ENCODE peak calls at places on chromosomes 13 and 19, in six cellular contexts. One of them, this sample, is unnamed.

GRCh38 chr19:42287826-42288107 is 14.2 kb upstream of the PRR19 start:
- DNase-seq in lower leg skin: peak
- DNase-seq in pancreas: no peak
- DNase-seq in HFF-Myc: no peak
- DNase-seq in OCI-LY7: no peak
- DNase-seq in HL-60: no peak
- DNase-seq in this sample: no peak

GRCh38 chr19:40659566-40659965 is 30.9 kb downstream of the NUMBL start:
- DNase-seq in lower leg skin: peak
- DNase-seq in pancreas: no peak
- DNase-seq in HFF-Myc: no peak
- DNase-seq in OCI-LY7: no peak
- DNase-seq in HL-60: no peak
- DNase-seq in this sample: no peak

GRCh38 chr13:36818483-36819063 is 449 bp upstream of the RFXAP start:
- DNase-seq in lower leg skin: no peak
- DNase-seq in pancreas: no peak
- DNase-seq in HFF-Myc: no peak
- DNase-seq in OCI-LY7: no peak
- DNase-seq in HL-60: no peak
- DNase-seq in this sample: no peak

GRCh38 chr19:15251749-15252397 is 19.6 kb upstream of the EPHX3 start:
- DNase-seq in lower leg skin: peak
- DNase-seq in pancreas: no peak
- DNase-seq in HFF-Myc: peak
- DNase-seq in OCI-LY7: no peak
- DNase-seq in HL-60: no peak
- DNase-seq in this sample: no peak

GRCh38 chr19:30692517-30692870 is 320.3 kb downstream of the ZNF536 start:
- DNase-seq in lower leg skin: peak
- DNase-seq in pancreas: no peak
- DNase-seq in HFF-Myc: no peak
- DNase-seq in OCI-LY7: no peak
- DNase-seq in HL-60: no peak
- DNase-seq in this sample: no peak

GRCh38 chr19:49150106-49150943 is 4.9 kb downstream of the HRC start:
- DNase-seq in lower leg skin: peak
- DNase-seq in pancreas: peak
- DNase-seq in HFF-Myc: no peak
- DNase-seq in OCI-LY7: peak
- DNase-seq in HL-60: peak
- DNase-seq in this sample: peak

GRCh38 chr19:16369306-16369663 is 44.7 kb downstream of the KLF2 start:
- DNase-seq in lower leg skin: no peak
- DNase-seq in pancreas: no peak
- DNase-seq in HFF-Myc: no peak
- DNase-seq in OCI-LY7: no peak
- DNase-seq in HL-60: no peak
- DNase-seq in this sample: no peak

GRCh38 chr13:67048084-67048792 is 181.9 kb downstream of the PCDH9 start:
- DNase-seq in lower leg skin: no peak
- DNase-seq in pancreas: no peak
- DNase-seq in HFF-Myc: peak
- DNase-seq in OCI-LY7: peak
- DNase-seq in HL-60: no peak
- DNase-seq in this sample: no peak

GRCh38 chr13:37595162-37595561 is 3.4 kb downstream of the POSTN start:
- DNase-seq in lower leg skin: no peak
- DNase-seq in pancreas: no peak
- DNase-seq in HFF-Myc: no peak
- DNase-seq in OCI-LY7: no peak
- DNase-seq in HL-60: no peak
- DNase-seq in this sample: no peak

GRCh38 chr19:57888494-57889231 is at the start of gene ZNF814:
- DNase-seq in lower leg skin: peak
- DNase-seq in pancreas: peak
- DNase-seq in HFF-Myc: peak
- DNase-seq in OCI-LY7: peak
- DNase-seq in HL-60: peak
- DNase-seq in this sample: peak

GRCh38 chr19:16315825-16316505 is 8.7 kb upstream of the KLF2 start:
- DNase-seq in lower leg skin: no peak
- DNase-seq in pancreas: no peak
- DNase-seq in HFF-Myc: peak
- DNase-seq in OCI-LY7: no peak
- DNase-seq in HL-60: peak
- DNase-seq in this sample: peak

GRCh38 chr13:74205313-74205690 is 71.1 kb upstream of the KLF12 start:
- DNase-seq in lower leg skin: no peak
- DNase-seq in pancreas: no peak
- DNase-seq in HFF-Myc: no peak
- DNase-seq in OCI-LY7: no peak
- DNase-seq in HL-60: no peak
- DNase-seq in this sample: no peak

GRCh38 chr13:74206855-74207254 is 72.7 kb upstream of the KLF12 start:
- DNase-seq in lower leg skin: no peak
- DNase-seq in pancreas: no peak
- DNase-seq in HFF-Myc: no peak
- DNase-seq in OCI-LY7: no peak
- DNase-seq in HL-60: no peak
- DNase-seq in this sample: no peak

GRCh38 chr13:74203576-74203975 is 69.4 kb upstream of the KLF12 start:
- DNase-seq in lower leg skin: no peak
- DNase-seq in pancreas: no peak
- DNase-seq in HFF-Myc: no peak
- DNase-seq in OCI-LY7: no peak
- DNase-seq in HL-60: no peak
- DNase-seq in this sample: no peak

GRCh38 chr13:74206061-74206561 is 71.9 kb upstream of the KLF12 start:
- DNase-seq in lower leg skin: no peak
- DNase-seq in pancreas: no peak
- DNase-seq in HFF-Myc: no peak
- DNase-seq in OCI-LY7: no peak
- DNase-seq in HL-60: no peak
- DNase-seq in this sample: no peak

GRCh38 chr13:74204606-74205312 is 70.6 kb upstream of the KLF12 start:
- DNase-seq in lower leg skin: no peak
- DNase-seq in pancreas: no peak
- DNase-seq in HFF-Myc: no peak
- DNase-seq in OCI-LY7: no peak
- DNase-seq in HL-60: no peak
- DNase-seq in this sample: no peak
- TF ChIP-seq CTCF in lower leg skin: no peak
- TF ChIP-seq CTCF in pancreas: no peak
- TF ChIP-seq CTCF in HFF-Myc: no peak
- TF ChIP-seq CTCF in OCI-LY7: no peak
- TF ChIP-seq CTCF in HL-60: no peak
- TF ChIP-seq CTCF in this sample: no peak

DNA sequence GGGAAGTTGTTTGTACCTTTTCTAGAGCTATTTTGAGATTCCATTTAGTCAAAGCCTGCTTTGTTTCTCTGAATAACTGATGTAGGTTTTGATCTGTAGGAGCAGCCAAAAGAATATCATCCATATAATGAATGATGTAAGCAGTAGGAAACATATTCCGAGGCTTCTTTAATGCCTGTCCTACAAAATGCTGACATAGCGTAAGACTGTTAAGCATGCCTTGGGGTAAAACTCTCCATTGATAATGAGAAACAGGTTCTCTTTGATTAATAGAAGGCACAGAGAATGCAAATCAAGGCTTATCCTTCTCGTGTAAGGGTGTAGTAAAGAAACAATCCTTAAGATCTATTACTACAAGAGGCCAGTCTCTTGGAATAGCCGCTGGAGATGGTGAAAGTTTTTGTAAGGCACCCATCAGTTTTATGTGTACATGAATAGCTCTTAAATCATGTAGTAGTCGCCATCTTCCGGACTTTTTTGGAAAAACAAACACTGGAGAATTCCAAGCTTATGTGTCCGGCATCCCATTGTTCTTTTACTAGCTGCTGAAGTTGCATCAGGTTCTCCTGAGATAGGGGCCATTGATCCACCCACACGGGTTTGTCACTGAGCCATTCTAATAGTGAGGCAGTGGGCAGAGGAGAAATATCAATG is 13.5 kb downstream of the FPR3 start:
- DNase-seq in lower leg skin: no peak
- DNase-seq in pancreas: no peak
- DNase-seq in HFF-Myc: peak
- DNase-seq in OCI-LY7: no peak
- DNase-seq in HL-60: no peak
- DNase-seq in this sample: no peak
- TF ChIP-seq CTCF in lower leg skin: no peak
- TF ChIP-seq CTCF in pancreas: no peak
- TF ChIP-seq CTCF in HFF-Myc: no peak
- TF ChIP-seq CTCF in OCI-LY7: no peak
- TF ChIP-seq CTCF in HL-60: no peak
- TF ChIP-seq CTCF in this sample: no peak

DNA sequence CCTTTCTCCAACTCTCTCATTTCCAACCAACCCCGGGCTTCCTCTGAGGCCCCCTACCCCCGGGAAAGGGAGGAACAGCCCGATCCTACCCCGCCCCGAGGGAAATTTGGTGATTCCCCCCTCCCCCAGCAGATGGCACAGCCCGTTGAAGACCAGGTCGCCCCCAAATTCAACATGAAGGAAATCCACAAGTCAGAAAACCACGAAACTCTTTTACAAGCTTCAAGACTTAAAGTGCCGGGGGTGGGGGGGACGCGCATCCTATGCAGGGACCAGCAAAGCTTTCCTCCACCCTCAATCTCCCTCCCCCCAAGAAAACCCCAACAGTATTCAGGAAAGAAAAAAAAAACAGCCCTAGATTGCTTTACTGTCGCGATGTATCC is 1.8 kb downstream of the TCF3 start:
- DNase-seq in lower leg skin: no peak
- DNase-seq in pancreas: no peak
- DNase-seq in HFF-Myc: no peak
- DNase-seq in OCI-LY7: peak
- DNase-seq in HL-60: no peak
- DNase-seq in this sample: no peak
- TF ChIP-seq CTCF in lower leg skin: no peak
- TF ChIP-seq CTCF in pancreas: no peak
- TF ChIP-seq CTCF in HFF-Myc: no peak
- TF ChIP-seq CTCF in OCI-LY7: peak
- TF ChIP-seq CTCF in HL-60: no peak
- TF ChIP-seq CTCF in this sample: no peak

GRCh38 chr13:27868639-27869435 is 51.0 kb upstream of the PDX1 start:
- DNase-seq in lower leg skin: no peak
- DNase-seq in pancreas: no peak
- DNase-seq in HFF-Myc: no peak
- DNase-seq in OCI-LY7: peak
- DNase-seq in HL-60: no peak
- DNase-seq in this sample: no peak

DNA sequence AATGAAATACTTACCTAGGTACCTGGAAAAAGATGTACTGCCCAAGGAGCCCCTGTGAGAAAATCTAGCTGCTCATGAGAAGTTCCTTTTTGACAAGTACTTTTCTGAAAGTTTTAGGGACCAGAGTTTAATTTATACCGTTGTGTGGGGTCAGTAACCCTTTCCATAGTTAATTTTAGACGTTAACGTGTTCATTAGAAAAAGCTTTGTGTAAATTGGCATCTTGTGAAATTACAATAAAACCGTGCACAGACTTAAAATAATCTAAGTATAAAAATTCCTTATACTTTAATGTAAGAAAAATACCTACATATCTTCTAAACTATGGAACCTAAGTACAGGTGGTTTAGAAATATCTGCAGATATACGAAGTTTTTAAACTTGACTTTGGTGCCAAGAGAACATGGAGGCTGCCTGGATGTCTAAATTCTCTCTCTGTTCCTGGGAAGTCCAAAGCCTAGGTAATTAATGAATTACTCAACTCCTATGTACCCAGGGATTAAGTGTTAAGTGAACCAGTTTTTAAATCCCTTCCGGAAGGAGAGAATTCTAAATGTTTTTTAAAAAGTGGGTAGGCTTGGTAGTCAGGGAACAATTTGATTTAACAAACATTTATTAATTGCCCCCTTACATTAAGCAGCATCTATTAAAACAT is 50.2 kb upstream of the PDX1 start:
- DNase-seq in lower leg skin: no peak
- DNase-seq in pancreas: no peak
- DNase-seq in HFF-Myc: no peak
- DNase-seq in OCI-LY7: no peak
- DNase-seq in HL-60: no peak
- DNase-seq in this sample: no peak
- TF ChIP-seq CTCF in lower leg skin: no peak
- TF ChIP-seq CTCF in pancreas: peak
- TF ChIP-seq CTCF in HFF-Myc: no peak
- TF ChIP-seq CTCF in OCI-LY7: peak
- TF ChIP-seq CTCF in HL-60: no peak
- TF ChIP-seq CTCF in this sample: peak

GRCh38 chr19:9847087-9847671 is 12.1 kb downstream of the PIN1 start:
- DNase-seq in lower leg skin: no peak
- DNase-seq in pancreas: no peak
- DNase-seq in HFF-Myc: peak
- DNase-seq in OCI-LY7: no peak
- DNase-seq in HL-60: no peak
- DNase-seq in this sample: no peak
- TF ChIP-seq CTCF in lower leg skin: no peak
- TF ChIP-seq CTCF in pancreas: no peak
- TF ChIP-seq CTCF in HFF-Myc: peak
- TF ChIP-seq CTCF in OCI-LY7: peak
- TF ChIP-seq CTCF in HL-60: peak
- TF ChIP-seq CTCF in this sample: no peak

GRCh38 chr19:34841780-34842179 is 68.8 kb upstream of the ZNF599 start:
- DNase-seq in lower leg skin: no peak
- DNase-seq in pancreas: no peak
- DNase-seq in HFF-Myc: no peak
- DNase-seq in OCI-LY7: no peak
- DNase-seq in HL-60: no peak
- DNase-seq in this sample: no peak

GRCh38 chr19:34835952-34836351 is 62.9 kb upstream of the ZNF599 start:
- DNase-seq in lower leg skin: no peak
- DNase-seq in pancreas: no peak
- DNase-seq in HFF-Myc: no peak
- DNase-seq in OCI-LY7: no peak
- DNase-seq in HL-60: no peak
- DNase-seq in this sample: no peak

GRCh38 chr19:34837262-34837661 is 64.2 kb upstream of the ZNF599 start:
- DNase-seq in lower leg skin: no peak
- DNase-seq in pancreas: no peak
- DNase-seq in HFF-Myc: no peak
- DNase-seq in OCI-LY7: no peak
- DNase-seq in HL-60: no peak
- DNase-seq in this sample: no peak

GRCh38 chr19:34838248-34838647 is 65.2 kb upstream of the ZNF599 start:
- DNase-seq in lower leg skin: no peak
- DNase-seq in pancreas: no peak
- DNase-seq in HFF-Myc: no peak
- DNase-seq in OCI-LY7: peak
- DNase-seq in HL-60: no peak
- DNase-seq in this sample: no peak

GRCh38 chr19:34838753-34839431 is 65.9 kb upstream of the ZNF599 start:
- DNase-seq in lower leg skin: no peak
- DNase-seq in pancreas: no peak
- DNase-seq in HFF-Myc: no peak
- DNase-seq in OCI-LY7: no peak
- DNase-seq in HL-60: no peak
- DNase-seq in this sample: no peak
- TF ChIP-seq CTCF in lower leg skin: no peak
- TF ChIP-seq CTCF in pancreas: no peak
- TF ChIP-seq CTCF in HFF-Myc: no peak
- TF ChIP-seq CTCF in OCI-LY7: no peak
- TF ChIP-seq CTCF in HL-60: no peak
- TF ChIP-seq CTCF in this sample: no peak